ENCODE peak calls at places on chromosome 10, in six cellular contexts. J, Z, E, I, Y and K are unnamed samples.

GRCh38 chr10:105969884-105970377 is 1194.6 kb downstream of the SORCS1 start:
- DNase-seq in J (no peak), Z (no peak), E (no peak), I (no peak), Y (no peak), K (no peak)

GRCh38 chr10:33381391-33381790 is 46.9 kb upstream of the NRP1 start:
- DNase-seq in J (no peak), Z (no peak), E (no peak), I (no peak), Y (no peak), K (no peak)

GRCh38 chr10:89904755-89905154 is 203.4 kb downstream of the KIF20B start:
- DNase-seq in J (no peak), Z (no peak), E (no peak), I (no peak), Y (no peak), K (no peak)

GRCh38 chr10:125016611-125017202 is 74.8 kb downstream of the ZRANB1 start:
- DNase-seq in J (no peak), Z (no peak), E (peak), I (no peak), Y (no peak), K (no peak)

GRCh38 chr10:11017575-11018425 is at the start of gene CELF2:
- DNase-seq in J (no peak), Z (peak), E (peak), I (peak), Y (peak), K (no peak)

GRCh38 chr10:23367896-23368685 is 23.5 kb upstream of the C10orf67 start:
- DNase-seq in J (no peak), Z (no peak), E (no peak), I (no peak), Y (no peak), K (no peak)

GRCh38 chr10:103765981-103766380 is 89.4 kb downstream of the SH3PXD2A start:
- DNase-seq in J (no peak), Z (no peak), E (no peak), I (peak), Y (no peak), K (no peak)

GRCh38 chr10:69885379-69886156 is 83.9 kb downstream of the COL13A1 start:
- DNase-seq in J (peak), Z (no peak), E (no peak), I (no peak), Y (no peak), K (no peak)

GRCh38 chr10:4661572-4662255 is 164.3 kb upstream of the AKR1E2 start:
- DNase-seq in J (no peak), Z (peak), E (no peak), I (no peak), Y (no peak), K (no peak)

GRCh38 chr10:89189211-89189734 is 17.8 kb downstream of the CH25H start:
- DNase-seq in J (no peak), Z (no peak), E (no peak), I (no peak), Y (no peak), K (no peak)

GRCh38 chr10:114398587-114399331 is 5.5 kb downstream of the AFAP1L2 start:
- DNase-seq in J (no peak), Z (no peak), E (no peak), I (no peak), Y (no peak), K (no peak)

GRCh38 chr10:4234661-4235060 is 449.7 kb upstream of the KLF6 start:
- DNase-seq in J (no peak), Z (no peak), E (no peak), I (peak), Y (no peak), K (no peak)

GRCh38 chr10:35224045-35224740 is 97.5 kb downstream of the CREM start:
- DNase-seq in J (no peak), Z (no peak), E (no peak), I (no peak), Y (no peak), K (no peak)

GRCh38 chr10:23448802-23449570 is 10.1 kb downstream of the OTUD1 start:
- DNase-seq in J (peak), Z (no peak), E (no peak), I (peak), Y (no peak), K (no peak)

GRCh38 chr10:75099952-75100763 is 11.3 kb upstream of the SAMD8 start:
- DNase-seq in J (peak), Z (peak), E (peak), I (peak), Y (no peak), K (peak)

GRCh38 chr10:62584216-62584615 is 210.0 kb downstream of the ZNF365 start:
- DNase-seq in J (no peak), Z (no peak), E (no peak), I (no peak), Y (no peak), K (no peak)